ENCODE peak calls at places on chromosomes 13 and 19, in seven cellular contexts. G, V, A, N, P, J and H are unnamed samples.

GRCh38 chr13:86193281-86193680 is 394.1 kb upstream of the SLITRK6 start:
- DNase-seq in N (no peak), G (no peak), P (no peak), J (no peak), A (no peak), V (no peak), H (no peak)

GRCh38 chr19:2428027-2428690 is 773 bp upstream of the TIMM13 start:
- DNase-seq in N (peak), P (no peak), V (no peak), A (peak), J (no peak), G (no peak), H (no peak)

GRCh38 chr13:58893396-58893795 is 1261.9 kb downstream of the PCDH17 start:
- DNase-seq in P (no peak), J (no peak), N (no peak), V (no peak), G (no peak), A (no peak), H (no peak)

GRCh38 chr13:25371608-25372274 is at the start of gene ATP8A2:
- DNase-seq in N (peak), V (no peak), A (no peak), P (no peak), J (no peak), G (no peak), H (no peak)

GRCh38 chr13:114319441-114319871 is 5.2 kb downstream of the CHAMP1 start:
- DNase-seq in P (no peak), V (no peak), N (no peak), A (no peak), J (no peak), G (no peak), H (no peak)

GRCh38 chr19:43934985-43935708 is at the start of gene ZNF45:
- DNase-seq in P (peak), A (peak), G (peak), V (peak), J (peak), N (peak), H (peak)

GRCh38 chr13:110336108-110336507 is 29.0 kb downstream of the COL4A2 start:
- DNase-seq in V (no peak), N (no peak), P (no peak), J (no peak), G (no peak), A (no peak), H (no peak)

GRCh38 chr19:17751103-17751911 is at the start of gene FCHO1:
- DNase-seq in N (no peak), J (peak), V (peak), P (peak), A (peak), G (peak), H (no peak)

GRCh38 chr19:28485300-28485699 is 727.7 kb downstream of the UQCRFS1 start:
- DNase-seq in G (no peak), V (no peak), N (peak), J (no peak), P (no peak), A (peak), H (no peak)

GRCh38 chr19:8666814-8667405 is 31.7 kb downstream of the ACTL9 start:
- DNase-seq in P (no peak), G (no peak), A (no peak), J (no peak), V (no peak), N (no peak), H (no peak)